ENCODE peak calls at places on chromosomes 3 and 15, in four cellular contexts. T is nephron progenitor cell, R is progenitor cell of endocrine pancreas, U is NCI-H1105 treated with DMSO at 0.1 percent for 48 hours. J is an unnamed sample.

GRCh38 chr3:172461530-172462138 is 13.4 kb upstream of the GHSR start:
- DNase-seq in T (no peak), R (no peak), U (peak), J (no peak)

GRCh38 chr15:80978685-80979084 is 10.9 kb downstream of the MESD start:
- DNase-seq in T (no peak), R (no peak), U (no peak), J (no peak)

GRCh38 chr15:35134269-35134668 is 49.2 kb upstream of the NANOGP8 start:
- DNase-seq in T (no peak), R (no peak), U (no peak), J (no peak)

GRCh38 chr3:10280177-10280529 is 12.6 kb downstream of the GHRL start:
- DNase-seq in T (no peak), R (no peak), U (no peak), J (no peak)

GRCh38 chr15:85297537-85297936 is 82.9 kb upstream of the AKAP13 start:
- DNase-seq in T (no peak), R (no peak), U (no peak), J (no peak)

GRCh38 chr3:32844914-32845313 is 27.1 kb downstream of the TRIM71 start:
- DNase-seq in T (no peak), R (no peak), U (peak), J (no peak)

GRCh38 chr15:45612790-45613415 is 21.9 kb upstream of the SQOR start:
- DNase-seq in T (no peak), R (no peak), U (no peak), J (no peak)

GRCh38 chr15:70034596-70034995 is 63.1 kb downstream of the TLE3 start:
- DNase-seq in T (no peak), R (no peak), U (no peak), J (no peak)

GRCh38 chr15:92118162-92118935 is 264.8 kb downstream of the SLCO3A1 start:
- DNase-seq in T (no peak), R (no peak), U (no peak), J (no peak)

GRCh38 chr3:187742351-187743171 is 2.7 kb downstream of the BCL6 start:
- DNase-seq in T (no peak), R (no peak), U (peak), J (no peak)

GRCh38 chr3:132079150-132079549 is 44.3 kb upstream of the CPNE4 start:
- DNase-seq in T (no peak), R (no peak), U (no peak), J (no peak)

GRCh38 chr15:90266485-90266884 is 1.0 kb downstream of the NGRN start:
- DNase-seq in T (no peak), R (no peak), U (no peak), J (no peak)